ENCODE peak calls at places on chromosomes 11 and 22, in nine cellular contexts. N, F, O, G, C, U, M, T and S are unnamed samples.

GRCh38 chr11:120130991-120131760 is 6.7 kb downstream of the TRIM29 start:
- DNase-seq in F (no peak), U (no peak), C (no peak), N (no peak), O (no peak), G (no peak), M (peak; percentile 4), T (no peak), S (no peak)

GRCh38 chr11:20865161-20865560 is 195.8 kb downstream of the NELL1 start:
- DNase-seq in F (no peak), M (no peak), C (no peak), N (no peak), O (no peak), T (no peak), G (no peak), U (no peak), S (no peak)

GRCh38 chr22:37983860-37984791 is at the start of gene SOX10:
- DNase-seq in G (no peak), T (no peak), C (no peak), N (no peak), M (no peak), F (no peak), O (no peak), U (no peak), S (no peak)

GRCh38 chr22:28220626-28221363 is 301.7 kb upstream of the PITPNB start:
- DNase-seq in C (no peak), N (no peak), G (no peak), T (no peak), F (no peak), M (no peak), U (no peak), O (no peak), S (no peak)

GRCh38 chr11:44963948-44964347 is 13.3 kb upstream of the TP53I11 start:
- DNase-seq in G (no peak), O (no peak), C (no peak), M (no peak), T (no peak), F (no peak), U (no peak), N (no peak), S (no peak)

GRCh38 chr11:61369372-61370348 is 7.5 kb downstream of the TMEM138 start:
- DNase-seq in T (peak; percentile 93), N (peak; percentile 70), F (no peak), U (no peak), C (no peak), G (no peak), M (no peak), O (no peak), S (peak; percentile 87)

GRCh38 chr11:121282376-121282775 is 10.2 kb upstream of the SC5D start:
- DNase-seq in N (no peak), T (no peak), C (no peak), G (no peak), M (no peak), F (no peak), O (no peak), U (no peak), S (no peak)

GRCh38 chr11:43396617-43397016 is 37.9 kb downstream of the TTC17 start:
- DNase-seq in M (no peak), F (no peak), C (no peak), T (no peak), G (no peak), U (no peak), O (no peak), N (no peak), S (no peak)

GRCh38 chr11:63763506-63764200 is 4.9 kb downstream of the ZFTA start:
- DNase-seq in U (no peak), C (no peak), O (no peak), T (peak; percentile 18), M (peak; percentile 40), G (no peak), N (peak; percentile 61), F (no peak), S (no peak)

GRCh38 chr22:41557401-41558240 is 3.2 kb upstream of the CSDC2 start:
- DNase-seq in C (no peak), T (peak; percentile 98), G (peak; percentile 78), N (peak; percentile 50), O (no peak), M (peak; percentile 46), U (no peak), F (no peak), S (no peak)
- H3K27ac ChIP-seq in C (no peak overlapping the region), T (peak overlapping the region; percentile 83), G (peak overlapping the region; percentile 65), N (no peak overlapping the region), O (no peak overlapping the region), M (peak overlapping the region; percentile 57), U (peak overlapping the region; percentile 68), F (no peak overlapping the region), S (peak overlapping the region; percentile 11)

GRCh38 chr11:76763573-76764348 is 19.4 kb upstream of the TSKU start:
- DNase-seq in T (peak; percentile 67), M (no peak), N (no peak), U (no peak), F (no peak), C (no peak), G (no peak), O (peak; percentile 42), S (peak; percentile 40)
- H3K27ac ChIP-seq in T (no peak overlapping the region), M (no peak overlapping the region), N (no peak overlapping the region), U (peak overlapping the region; percentile 88), F (no peak overlapping the region), C (no peak overlapping the region), G (peak overlapping the region; percentile 20), O (peak overlapping the region; percentile 100), S (peak overlapping the region; percentile 81)

GRCh38 chr22:48240935-48241230 is 1478.4 kb downstream of the TBC1D22A start:
- DNase-seq in T (no peak), F (no peak), N (no peak), M (no peak), C (no peak), O (no peak), G (peak; percentile 16), U (peak; percentile 88), S (no peak)
- H3K27ac ChIP-seq in T (no peak overlapping the region), F (no peak overlapping the region), N (no peak overlapping the region), M (no peak overlapping the region), C (no peak overlapping the region), O (no peak overlapping the region), G (no peak overlapping the region), U (no peak overlapping the region), S (no peak overlapping the region)

DNA sequence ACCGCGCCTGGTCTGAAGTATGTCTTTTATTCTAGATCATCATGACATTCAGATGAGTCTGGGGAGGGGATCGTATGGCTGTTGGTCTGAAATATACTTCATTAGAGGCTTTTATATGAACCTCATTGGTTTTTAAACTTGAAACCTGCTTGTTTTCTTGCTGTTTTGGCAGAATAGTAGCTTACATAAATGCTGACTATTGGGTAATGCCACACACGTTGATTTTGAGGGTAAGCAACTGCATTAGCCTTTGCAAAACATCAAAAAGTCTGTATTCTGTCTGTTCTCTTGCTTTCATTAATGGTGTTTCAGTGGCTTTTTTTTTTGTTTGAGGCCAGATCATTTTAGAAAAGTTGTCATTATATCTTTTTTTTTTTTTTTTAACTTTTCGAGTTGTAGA is 14.2 kb downstream of the PPME1 start:
- DNase-seq in U (no peak), C (no peak), O (no peak), M (no peak), T (peak; percentile 7), F (no peak), N (no peak), G (no peak), S (no peak)
- H3K27ac ChIP-seq in U (no peak overlapping the region), C (no peak overlapping the region), O (no peak overlapping the region), M (no peak overlapping the region), T (no peak overlapping the region), F (no peak overlapping the region), N (peak overlapping the region; percentile 24), G (no peak overlapping the region), S (no peak overlapping the region)

GRCh38 chr11:86186420-86186819 is 58.1 kb upstream of the EED start:
- DNase-seq in C (no peak), N (no peak), G (no peak), F (no peak), U (no peak), M (no peak), T (no peak), O (no peak), S (no peak)
- H3K27ac ChIP-seq in C (no peak overlapping the region), N (no peak overlapping the region), G (no peak overlapping the region), F (no peak overlapping the region), U (no peak overlapping the region), M (no peak overlapping the region), T (no peak overlapping the region), O (no peak overlapping the region), S (no peak overlapping the region)

DNA sequence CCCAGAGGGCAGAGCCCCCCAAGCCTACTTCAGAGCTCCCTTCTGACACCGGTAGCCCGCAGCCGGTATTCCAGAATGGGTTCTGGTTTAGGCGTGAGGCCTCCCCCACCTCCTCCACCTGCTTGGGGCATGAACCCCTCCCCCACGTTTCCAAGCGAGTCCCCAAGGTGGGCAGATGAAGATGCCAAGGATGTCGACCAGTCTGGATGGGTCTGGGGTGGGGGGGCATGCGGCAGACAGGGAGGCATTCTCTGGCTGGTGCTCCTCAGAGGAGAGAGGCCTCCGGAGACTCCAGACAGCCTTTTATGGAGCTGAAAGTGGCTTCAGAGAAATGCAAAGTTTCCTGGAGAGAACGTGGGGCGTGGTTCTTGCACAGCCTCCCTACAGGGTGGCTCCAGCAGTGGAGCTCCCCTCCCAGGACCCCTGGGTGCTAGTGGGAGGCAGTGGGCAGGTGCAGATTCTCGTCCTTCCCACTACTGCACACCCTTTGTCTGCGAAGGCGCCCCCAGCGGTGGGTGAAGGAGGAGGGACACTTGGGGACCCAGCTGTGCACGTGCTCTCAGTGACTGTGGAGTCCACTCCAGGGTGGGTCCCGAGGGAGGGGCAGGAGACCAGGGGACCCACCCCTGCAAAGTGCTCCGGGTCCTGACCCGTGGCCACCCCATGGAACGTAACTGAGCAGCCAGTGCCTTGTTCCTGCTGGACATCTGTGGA is 4.2 kb downstream of the CCND1 start:
- DNase-seq in C (no peak), M (no peak), U (no peak), T (no peak), G (no peak), O (no peak), N (no peak), F (no peak), S (no peak)
- H3K27ac ChIP-seq in C (no peak overlapping the region), M (peak overlapping the region; percentile 41), U (no peak overlapping the region), T (peak overlapping the region; percentile 18), G (peak overlapping the region; percentile 89), O (peak overlapping the region; percentile 95), N (no peak overlapping the region), F (no peak overlapping the region), S (peak overlapping the region; percentile 87)

DNA sequence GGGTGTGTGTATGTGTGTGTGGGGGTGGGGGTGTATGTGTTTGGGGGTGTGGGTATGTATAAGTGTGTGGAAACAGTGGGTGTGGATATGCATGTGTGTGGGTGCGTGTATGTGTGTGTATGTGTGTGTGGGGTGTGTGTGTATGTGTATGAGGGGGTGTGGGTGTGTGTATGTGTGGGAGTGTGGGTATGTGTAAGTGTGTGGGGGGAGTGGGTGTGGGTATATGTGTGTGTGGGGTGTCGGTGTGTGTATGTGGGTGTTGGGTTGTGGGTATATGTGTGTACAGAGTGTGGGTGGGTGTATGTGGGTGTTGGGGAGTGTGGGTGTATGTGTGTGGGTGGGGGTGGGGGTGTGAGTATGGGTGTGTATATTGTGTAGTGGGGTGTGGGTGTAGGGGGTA is 206.0 kb downstream of the OPCML start:
- DNase-seq in G (no peak), F (no peak), C (no peak), U (no peak), M (no peak), O (no peak), N (no peak), T (no peak), S (no peak)
- H3K27ac ChIP-seq in G (no peak overlapping the region), F (no peak overlapping the region), C (no peak overlapping the region), U (no peak overlapping the region), M (no peak overlapping the region), O (no peak overlapping the region), N (no peak overlapping the region), T (no peak overlapping the region), S (no peak overlapping the region)

GRCh38 chr22:43734370-43735005 is 77.6 kb downstream of the EFCAB6 start:
- DNase-seq in G (no peak), C (no peak), U (no peak), T (no peak), M (no peak), O (no peak), N (no peak), F (no peak), S (no peak)
- H3K27ac ChIP-seq in G (no peak overlapping the region), C (no peak overlapping the region), U (no peak overlapping the region), T (no peak overlapping the region), M (no peak overlapping the region), O (no peak overlapping the region), N (no peak overlapping the region), F (no peak overlapping the region), S (no peak overlapping the region)